ENCODE peak calls at places on chromosomes 3 and 15, in five cellular contexts. One of them, this sample, is unnamed.

GRCh38 chr3:177771780-177772179 is 574.5 kb upstream of the TBL1XR1 start:
- DNase-seq in NCI-H1436 treated with DMSO at 0.1 percent for 48 hours: no peak
- DNase-seq in HTR-8/SVneo: no peak
- DNase-seq in kidney epithelial cell: no peak
- DNase-seq in HT-29: no peak
- DNase-seq in this sample: no peak

GRCh38 chr15:39131605-39132004 is 449.3 kb upstream of the THBS1 start:
- DNase-seq in NCI-H1436 treated with DMSO at 0.1 percent for 48 hours: no peak
- DNase-seq in HTR-8/SVneo: no peak
- DNase-seq in kidney epithelial cell: no peak
- DNase-seq in HT-29: no peak
- DNase-seq in this sample: no peak

GRCh38 chr3:21954709-21955108 is 203.7 kb upstream of the ZNF385D start:
- DNase-seq in NCI-H1436 treated with DMSO at 0.1 percent for 48 hours: no peak
- DNase-seq in HTR-8/SVneo: no peak
- DNase-seq in kidney epithelial cell: no peak
- DNase-seq in HT-29: no peak
- DNase-seq in this sample: no peak

GRCh38 chr3:172043233-172043632 is 3.9 kb downstream of the FNDC3B start:
- DNase-seq in NCI-H1436 treated with DMSO at 0.1 percent for 48 hours: no peak
- DNase-seq in HTR-8/SVneo: no peak
- DNase-seq in kidney epithelial cell: no peak
- DNase-seq in HT-29: no peak
- DNase-seq in this sample: no peak

GRCh38 chr15:70494861-70495571 is 268.3 kb downstream of the UACA start:
- DNase-seq in NCI-H1436 treated with DMSO at 0.1 percent for 48 hours: no peak
- DNase-seq in HTR-8/SVneo: peak
- DNase-seq in kidney epithelial cell: peak
- DNase-seq in HT-29: peak
- DNase-seq in this sample: peak

GRCh38 chr15:88894819-88895767 is at the start of gene HAPLN3:
- DNase-seq in NCI-H1436 treated with DMSO at 0.1 percent for 48 hours: no peak
- DNase-seq in HTR-8/SVneo: peak
- DNase-seq in kidney epithelial cell: no peak
- DNase-seq in HT-29: peak
- DNase-seq in this sample: no peak

GRCh38 chr3:126375835-126376331 is 18.7 kb upstream of the KLF15 start:
- DNase-seq in NCI-H1436 treated with DMSO at 0.1 percent for 48 hours: no peak
- DNase-seq in HTR-8/SVneo: no peak
- DNase-seq in kidney epithelial cell: no peak
- DNase-seq in HT-29: no peak
- DNase-seq in this sample: no peak

GRCh38 chr3:141235661-141236171 is 4.1 kb downstream of the PXYLP1 start:
- DNase-seq in NCI-H1436 treated with DMSO at 0.1 percent for 48 hours: no peak
- DNase-seq in HTR-8/SVneo: no peak
- DNase-seq in kidney epithelial cell: no peak
- DNase-seq in HT-29: peak
- DNase-seq in this sample: no peak

GRCh38 chr15:67520976-67521769 is at the start of gene C15orf61:
- DNase-seq in NCI-H1436 treated with DMSO at 0.1 percent for 48 hours: peak
- DNase-seq in HTR-8/SVneo: peak
- DNase-seq in kidney epithelial cell: no peak
- DNase-seq in HT-29: peak
- DNase-seq in this sample: no peak

GRCh38 chr3:133836497-133837158 is 31.0 kb downstream of the SRPRB start:
- DNase-seq in NCI-H1436 treated with DMSO at 0.1 percent for 48 hours: no peak
- DNase-seq in HTR-8/SVneo: no peak
- DNase-seq in kidney epithelial cell: no peak
- DNase-seq in HT-29: no peak
- DNase-seq in this sample: no peak

GRCh38 chr15:96359772-96360498 is 29.4 kb downstream of the NR2F2 start:
- DNase-seq in NCI-H1436 treated with DMSO at 0.1 percent for 48 hours: no peak
- DNase-seq in HTR-8/SVneo: no peak
- DNase-seq in kidney epithelial cell: no peak
- DNase-seq in HT-29: no peak
- DNase-seq in this sample: no peak

GRCh38 chr3:111338059-111338698 is 203.8 kb upstream of the CD96 start:
- DNase-seq in NCI-H1436 treated with DMSO at 0.1 percent for 48 hours: no peak
- DNase-seq in HTR-8/SVneo: peak
- DNase-seq in kidney epithelial cell: peak
- DNase-seq in HT-29: peak
- DNase-seq in this sample: peak